ENCODE peak calls at places on chromosomes 12 and 14, in four cellular contexts. T is WTC11, U is K562, V is HepG2. B is an unnamed sample.
A peak's percentile ranks its signal among the peaks of the same experiment; 100 is the strongest.

GRCh38 chr14:93834739-93835383 is 46.6 kb upstream of the PRIMA1 start:
- DNase-seq in V (no peak), U (no peak), T (no peak), B (no peak)

GRCh38 chr12:130973109-130973508 is 19.4 kb downstream of the ADGRD1 start:
- DNase-seq in V (no peak), U (no peak), T (no peak), B (no peak)

GRCh38 chr12:12086331-12086730 is 15.6 kb downstream of the BCL2L14 start:
- DNase-seq in V (no peak), U (no peak), T (no peak), B (no peak)

GRCh38 chr12:25769076-25769945 is 189.2 kb upstream of the RASSF8 start:
- DNase-seq in U (no peak), V (no peak), T (no peak), B (no peak)

GRCh38 chr14:81849714-81850113 is 316.1 kb upstream of the SEL1L start:
- DNase-seq in U (no peak), T (no peak), V (no peak), B (no peak)

GRCh38 chr12:117000316-117000715 is 89.6 kb downstream of the FBXW8 start:
- DNase-seq in T (peak; percentile 41), U (no peak), V (no peak), B (no peak)

GRCh38 chr12:94783862-94784261 is 133.5 kb upstream of the TMCC3 start:
- DNase-seq in T (no peak), U (no peak), V (no peak), B (no peak)

GRCh38 chr14:102095871-102096568 is 9.2 kb upstream of the HSP90AA1 start:
- DNase-seq in U (peak; percentile 26), T (no peak), V (no peak), B (no peak)

GRCh38 chr14:95258754-95259593 is 60.7 kb downstream of the CLMN start:
- DNase-seq in U (no peak), T (no peak), V (no peak), B (no peak)

GRCh38 chr12:96445743-96446655 is 43.4 kb upstream of the CFAP54 start:
- DNase-seq in T (no peak), V (no peak), U (peak; percentile 29), B (peak; percentile 53)

GRCh38 chr12:6423267-6424007 is 21.3 kb upstream of the CD27 start:
- DNase-seq in T (peak; percentile 77), U (peak; percentile 75), V (peak; percentile 81), B (no peak)

GRCh38 chr14:24066490-24067132 is 4.8 kb upstream of the CPNE6 start:
- DNase-seq in V (no peak), T (no peak), U (no peak), B (no peak)

GRCh38 chr12:14602128-14602527 is 34.4 kb upstream of the PLBD1 start:
- DNase-seq in T (no peak), U (no peak), V (no peak), B (no peak)

GRCh38 chr12:7188557-7189397 is 709 bp upstream of the PEX5 start:
- DNase-seq in U (peak; percentile 50), T (peak; percentile 91), V (peak; percentile 64), B (peak; percentile 17)

GRCh38 chr12:27869567-27869966 is 89.5 kb upstream of the MANSC4 start:
- DNase-seq in U (peak; percentile 20), T (no peak), V (no peak), B (no peak)

GRCh38 chr12:122895290-122895689 is 634 bp downstream of the VPS37B start:
- DNase-seq in T (no peak), U (no peak), V (no peak), B (no peak)

DNA sequence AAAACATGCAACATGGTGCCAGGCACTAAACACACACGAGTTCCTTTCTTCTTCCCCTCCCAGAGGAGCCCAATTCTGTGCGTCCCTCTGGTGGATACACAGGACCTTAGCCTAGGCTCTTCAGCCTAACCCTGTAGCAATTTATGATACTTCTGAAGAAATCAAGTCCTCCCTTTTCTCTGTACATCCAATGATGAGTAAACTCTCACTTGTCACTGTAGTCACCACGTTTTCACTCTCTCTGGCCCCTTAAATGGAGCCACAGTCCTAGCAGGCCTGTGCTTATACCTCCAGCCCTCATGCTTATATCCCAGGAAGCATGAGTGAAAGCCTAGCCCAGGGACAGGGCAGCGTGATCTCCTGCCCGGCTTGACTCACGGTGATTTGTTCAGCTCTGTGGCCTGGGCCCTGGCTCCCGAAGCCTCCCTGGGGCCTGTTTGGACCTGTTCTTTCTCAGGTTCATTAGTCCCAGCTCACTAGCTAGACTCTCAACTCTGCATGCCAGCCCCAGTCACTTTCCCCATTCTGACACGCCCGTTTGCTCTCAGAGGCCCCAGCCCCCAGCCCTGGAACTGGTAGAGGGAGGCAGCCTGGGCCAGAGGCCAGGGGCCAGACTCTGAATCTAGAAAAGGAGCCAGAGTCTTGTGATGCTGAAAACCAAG is 24.1 kb upstream of the PLEKHG3 start:
- DNase-seq in U (no peak), V (no peak), T (no peak), B (no peak)
- TF ChIP-seq CREM in U (no peak), V (no peak), T (no peak), B (no peak)

GRCh38 chr14:55274760-55275159 is 3.5 kb downstream of the FBXO34 start:
- DNase-seq in V (no peak), T (no peak), U (no peak), B (no peak)
- TF ChIP-seq CREM in V (no peak), T (no peak), U (no peak), B (no peak)

GRCh38 chr12:67957383-67957782 is 31.9 kb upstream of the IFNG-AS1 start:
- DNase-seq in U (no peak), T (no peak), V (no peak), B (no peak)
- TF ChIP-seq CREM in U (no peak), T (no peak), V (no peak), B (no peak)

DNA sequence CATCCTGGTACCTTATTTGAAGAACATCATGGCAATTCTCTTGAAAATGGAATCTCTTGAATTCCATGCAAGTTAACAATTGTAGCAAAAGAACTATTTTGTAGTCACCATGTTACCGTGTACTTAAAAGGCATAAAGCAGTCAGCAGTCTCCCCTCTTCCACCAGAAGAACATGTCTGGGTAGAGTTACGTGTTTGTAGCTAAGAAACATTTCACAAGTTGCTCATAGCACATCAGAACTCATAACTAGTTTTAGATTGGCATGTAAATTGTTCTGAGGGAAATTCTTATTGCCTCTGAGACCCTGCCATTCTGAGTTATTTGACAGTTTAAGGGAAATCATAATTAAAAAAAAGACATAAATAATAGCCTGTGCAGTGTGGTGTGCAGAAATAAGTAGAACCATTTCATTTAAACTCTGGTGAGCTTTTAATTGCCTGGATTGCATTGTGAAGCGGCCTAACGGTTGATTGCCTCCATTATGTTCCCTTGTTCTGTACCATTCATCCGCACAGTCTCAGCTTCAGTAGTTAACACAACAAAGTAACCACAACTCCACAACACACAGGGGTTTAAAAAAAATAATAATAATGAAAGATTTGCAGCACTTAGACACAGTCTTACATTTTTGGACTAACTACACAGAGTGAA is 2.6 kb downstream of the LMO3 start:
- DNase-seq in U (no peak), T (no peak), V (no peak), B (no peak)
- TF ChIP-seq CREM in U (no peak), T (no peak), V (no peak), B (no peak)

GRCh38 chr12:90690120-90690519 is 264.9 kb downstream of the CCER1 start:
- DNase-seq in T (no peak), U (no peak), V (no peak), B (no peak)
- TF ChIP-seq CREM in T (no peak), U (no peak), V (no peak), B (no peak)

GRCh38 chr12:47808049-47808448 is 11.7 kb downstream of the HDAC7 start:
- DNase-seq in U (peak; percentile 40), T (no peak), V (no peak), B (peak; percentile 43)
- TF ChIP-seq CREM in U (no peak), T (no peak), V (no peak), B (peak; percentile 33)

DNA sequence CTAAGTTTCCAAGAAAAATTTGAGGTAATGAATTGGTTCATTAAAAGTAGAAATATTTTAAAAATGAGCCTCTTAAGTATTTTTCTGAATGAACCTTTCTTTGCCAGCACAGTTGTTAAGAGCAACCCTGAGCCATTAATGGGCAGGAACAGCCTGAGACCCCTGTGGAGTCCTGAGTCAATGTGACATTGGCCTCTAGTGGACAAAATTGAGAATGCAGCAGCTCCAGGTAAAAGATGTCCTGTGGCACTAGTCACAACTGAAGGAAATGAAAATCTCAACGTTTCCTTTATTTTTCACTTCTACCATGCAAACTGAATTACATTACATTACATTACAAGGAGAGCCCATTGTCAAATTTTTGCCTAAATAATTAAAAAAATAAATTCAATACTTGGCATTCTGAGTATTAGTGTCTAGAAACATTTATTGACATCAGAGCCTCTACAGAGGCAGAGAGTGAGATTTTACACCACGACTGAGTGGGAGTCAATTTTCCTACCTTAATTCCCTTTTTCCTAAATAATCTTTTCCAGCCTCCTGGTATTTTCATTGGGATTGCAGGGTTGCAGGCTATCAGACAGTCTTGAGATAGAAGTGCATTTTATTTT is 135.7 kb downstream of the PPM1H start:
- DNase-seq in U (peak; percentile 84), T (peak; percentile 81), V (peak; percentile 56), B (no peak)
- TF ChIP-seq CREM in U (no peak), T (no peak), V (no peak), B (no peak)

GRCh38 chr12:19873146-19873545 is 433.9 kb downstream of the AEBP2 start:
- DNase-seq in T (no peak), V (no peak), U (no peak), B (no peak)
- TF ChIP-seq CREM in T (no peak), V (no peak), U (no peak), B (no peak)

DNA sequence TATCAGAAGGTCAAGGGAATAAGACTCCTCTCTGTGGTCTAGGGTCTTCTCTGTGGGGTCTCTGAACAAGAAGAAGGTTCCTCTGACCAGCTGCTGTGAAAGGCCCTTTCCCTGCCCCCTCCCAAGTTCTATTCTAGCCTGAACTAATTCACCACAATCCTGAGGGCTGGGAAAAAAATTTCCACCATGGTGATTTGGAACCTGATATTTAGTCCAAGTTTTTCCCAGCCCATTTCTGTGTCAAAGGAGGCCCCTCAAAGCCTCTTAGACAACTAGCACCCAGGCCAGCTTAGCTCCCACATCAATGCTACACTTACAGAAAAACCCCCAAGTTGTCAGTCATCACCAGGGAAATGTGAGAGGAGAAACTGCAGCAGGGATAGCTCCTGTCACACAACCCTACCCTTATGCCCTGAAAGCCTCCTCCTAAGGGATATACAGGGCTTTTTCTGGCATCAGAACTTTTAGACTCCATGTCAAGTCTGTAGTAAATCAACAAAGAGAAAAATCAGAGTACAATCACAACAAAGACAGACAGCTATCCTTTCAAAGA is 4.5 kb downstream of the FMNL3 start:
- DNase-seq in U (no peak), V (no peak), T (no peak), B (no peak)
- TF ChIP-seq CREM in U (no peak), V (no peak), T (no peak), B (no peak)